ENCODE peak calls at places on chromosomes 4 and X, in nine cellular contexts. M, G, J, N, Q, W, F, O and R are unnamed samples.

GRCh38 chr4:139956436-139957107 is 197.4 kb downstream of the MAML3 start:
- DNase-seq in M (no peak), G (no peak), J (no peak), N (no peak), Q (peak), W (no peak), F (no peak), O (peak), R (no peak)

GRCh38 chr4:54651050-54651449 is 6.7 kb upstream of the KIT start:
- DNase-seq in M (no peak), G (no peak), J (no peak), N (no peak), Q (no peak), W (no peak), F (no peak), O (no peak), R (no peak)

GRCh38 chrX:39613508-39613921 is 484.2 kb downstream of the BCOR start:
- DNase-seq in M (peak), G (peak), J (peak), N (no peak), Q (no peak), W (no peak), F (peak), O (peak), R (no peak)

GRCh38 chr4:80471701-80472100 is 136.2 kb downstream of the CFAP299 start:
- DNase-seq in M (peak), G (peak), J (no peak), N (no peak), Q (no peak), W (no peak), F (peak), O (no peak), R (no peak)

GRCh38 chr4:120843840-120844527 is 78.5 kb downstream of the PRDM5 start:
- DNase-seq in M (peak), G (peak), J (no peak), N (no peak), Q (no peak), W (no peak), F (peak), O (no peak), R (no peak)

GRCh38 chr4:2818351-2818939 is 25.2 kb upstream of the ADD1 start:
- DNase-seq in M (peak), G (peak), J (no peak), N (no peak), Q (no peak), W (no peak), F (peak), O (no peak), R (no peak)

GRCh38 chrX:41526925-41527324 is 79.8 kb downstream of the NYX start:
- DNase-seq in M (no peak), G (no peak), J (no peak), N (no peak), Q (peak), W (no peak), F (no peak), O (no peak), R (no peak)

GRCh38 chr4:93384211-93384610 is 444.3 kb upstream of the ATOH1 start:
- DNase-seq in M (no peak), G (no peak), J (no peak), N (no peak), Q (no peak), W (no peak), F (no peak), O (no peak), R (no peak)

GRCh38 chr4:127782025-127782274 is 172 bp upstream of the HSPA4L start:
- DNase-seq in M (peak), G (peak), J (peak), N (no peak), Q (peak), W (peak), F (peak), O (peak), R (peak)

GRCh38 chrX:88202149-88202548 is 544.9 kb upstream of the CPXCR1 start:
- DNase-seq in M (no peak), G (peak), J (no peak), N (no peak), Q (no peak), W (no peak), F (no peak), O (no peak), R (no peak)

GRCh38 chrX:95427389-95427788 is 1257.3 kb upstream of the DIAPH2 start:
- DNase-seq in M (no peak), G (peak), J (no peak), N (no peak), Q (peak), W (no peak), F (no peak), O (no peak), R (no peak)

GRCh38 chrX:129877401-129877800 is 28.6 kb upstream of the UTP14A start:
- DNase-seq in M (no peak), G (no peak), J (no peak), N (no peak), Q (no peak), W (no peak), F (no peak), O (no peak), R (no peak)

GRCh38 chr4:98528882-98529281 is 129.5 kb downstream of the TSPAN5 start:
- DNase-seq in M (no peak), G (no peak), J (no peak), N (no peak), Q (no peak), W (no peak), F (no peak), O (no peak), R (no peak)

GRCh38 chr4:1151541-1151940 is 20.8 kb downstream of the SPON2 start:
- DNase-seq in M (no peak), G (no peak), J (no peak), N (no peak), Q (no peak), W (no peak), F (no peak), O (no peak), R (no peak)

GRCh38 chr4:142203505-142203904 is 567.1 kb downstream of the IL15 start:
- DNase-seq in M (no peak), G (no peak), J (no peak), N (no peak), Q (no peak), W (no peak), F (no peak), O (no peak), R (no peak)

GRCh38 chr4:1480720-1481119 is 74.5 kb upstream of the NKX1-1 start:
- DNase-seq in M (no peak), G (no peak), J (no peak), N (no peak), Q (no peak), W (no peak), F (no peak), O (no peak), R (no peak)

GRCh38 chr4:159105761-159106243 is 2.9 kb downstream of the RAPGEF2 start:
- DNase-seq in M (no peak), G (no peak), J (peak), N (no peak), Q (peak), W (no peak), F (no peak), O (no peak), R (no peak)

GRCh38 chr4:90318208-90318607 is 191.0 kb downstream of the CCSER1 start:
- DNase-seq in M (no peak), G (no peak), J (no peak), N (no peak), Q (peak), W (no peak), F (no peak), O (no peak), R (no peak)

GRCh38 chrX:64642482-64642881 is 247.2 kb upstream of the MTMR8 start:
- DNase-seq in M (no peak), G (no peak), J (no peak), N (no peak), Q (no peak), W (no peak), F (no peak), O (no peak), R (no peak)

GRCh38 chr4:8201341-8201781 is 2.3 kb downstream of the SH3TC1 start:
- DNase-seq in M (no peak), G (no peak), J (no peak), N (no peak), Q (no peak), W (no peak), F (no peak), O (no peak), R (no peak)

GRCh38 chrX:137916090-137916746 is 350.3 kb downstream of the ZIC3 start:
- DNase-seq in M (peak), G (peak), J (no peak), N (no peak), Q (no peak), W (no peak), F (peak), O (no peak), R (no peak)

GRCh38 chrX:22025751-22026150 is 6.4 kb upstream of the PHEX start:
- DNase-seq in M (no peak), G (no peak), J (no peak), N (no peak), Q (no peak), W (no peak), F (no peak), O (no peak), R (no peak)

GRCh38 chrX:19912-20571 is 261.1 kb upstream of the PLCXD1 start:
- DNase-seq in M (peak), G (peak), J (no peak), N (no peak), Q (no peak), W (no peak), F (no peak), O (no peak), R (no peak)

GRCh38 chr4:8336412-8337075 is 67.0 kb downstream of the HTRA3 start:
- DNase-seq in M (no peak), G (no peak), J (no peak), N (no peak), Q (peak), W (no peak), F (no peak), O (no peak), R (no peak)

GRCh38 chrX:65610040-65610439 is 57.4 kb upstream of the MSN start:
- DNase-seq in M (no peak), G (no peak), J (no peak), N (no peak), Q (peak), W (no peak), F (no peak), O (no peak), R (no peak)

GRCh38 chr4:147879676-147880075 is 147.8 kb downstream of the ARHGAP10 start:
- DNase-seq in M (no peak), G (no peak), J (no peak), N (no peak), Q (no peak), W (no peak), F (no peak), O (no peak), R (no peak)

GRCh38 chr4:186074189-186074588 is 5.2 kb downstream of the TLR3 start:
- DNase-seq in M (no peak), G (no peak), J (no peak), N (no peak), Q (no peak), W (no peak), F (no peak), O (peak), R (no peak)

GRCh38 chr4:136690363-136690762 is 841.9 kb downstream of the PCDH18 start:
- DNase-seq in M (no peak), G (no peak), J (no peak), N (no peak), Q (no peak), W (no peak), F (no peak), O (no peak), R (no peak)

GRCh38 chr4:4619821-4620220 is 78.0 kb upstream of the STX18 start:
- DNase-seq in M (no peak), G (no peak), J (no peak), N (no peak), Q (no peak), W (no peak), F (no peak), O (no peak), R (no peak)